ENCODE peak calls at places on chromosomes 12 and 14, in ten cellular contexts. One of them, this sample, is unnamed.

GRCh38 chr14:67736771-67737170 is 35.1 kb downstream of the RDH12 start:
- DNase-seq in AG09319: no peak
- DNase-seq in astrocyte of the spinal cord: no peak
- DNase-seq in fibroblast of pulmonary artery: no peak
- DNase-seq in foreskin fibroblast: no peak
- DNase-seq in pancreas: no peak
- DNase-seq in right atrium auricular region: no peak
- DNase-seq in neural progenitor cell: no peak
- DNase-seq in GM10248: no peak
- DNase-seq in NB4: no peak
- DNase-seq in this sample: no peak

GRCh38 chr12:12705833-12706520 is 10.0 kb upstream of the GPR19 start:
- DNase-seq in neural progenitor cell: no peak
- DNase-seq in fibroblast of pulmonary artery: no peak
- DNase-seq in right atrium auricular region: no peak
- DNase-seq in AG09319: no peak
- DNase-seq in foreskin fibroblast: no peak
- DNase-seq in astrocyte of the spinal cord: no peak
- DNase-seq in pancreas: peak; percentile 43
- DNase-seq in NB4: no peak
- DNase-seq in GM10248: no peak
- DNase-seq in this sample: no peak

GRCh38 chr14:102407258-102407657 is 44.5 kb downstream of the TECPR2 start:
- DNase-seq in neural progenitor cell: no peak
- DNase-seq in right atrium auricular region: no peak
- DNase-seq in fibroblast of pulmonary artery: no peak
- DNase-seq in astrocyte of the spinal cord: no peak
- DNase-seq in NB4: no peak
- DNase-seq in foreskin fibroblast: no peak
- DNase-seq in GM10248: no peak
- DNase-seq in pancreas: no peak
- DNase-seq in AG09319: no peak
- DNase-seq in this sample: no peak

GRCh38 chr12:104350211-104350908 is 46.8 kb downstream of the EID3 start:
- DNase-seq in NB4: no peak
- DNase-seq in GM10248: no peak
- DNase-seq in neural progenitor cell: no peak
- DNase-seq in fibroblast of pulmonary artery: no peak
- DNase-seq in pancreas: no peak
- DNase-seq in foreskin fibroblast: no peak
- DNase-seq in right atrium auricular region: peak; percentile 28
- DNase-seq in AG09319: no peak
- DNase-seq in astrocyte of the spinal cord: no peak
- DNase-seq in this sample: no peak

GRCh38 chr12:47882796-47883546 is 21.8 kb downstream of the VDR start:
- DNase-seq in astrocyte of the spinal cord: no peak
- DNase-seq in NB4: no peak
- DNase-seq in AG09319: no peak
- DNase-seq in pancreas: peak; percentile 17
- DNase-seq in GM10248: peak; percentile 75
- DNase-seq in foreskin fibroblast: no peak
- DNase-seq in right atrium auricular region: no peak
- DNase-seq in neural progenitor cell: no peak
- DNase-seq in fibroblast of pulmonary artery: no peak
- DNase-seq in this sample: peak; percentile 75

GRCh38 chr12:113261847-113262470 is 40.7 kb downstream of the TPCN1 start:
- DNase-seq in pancreas: no peak
- DNase-seq in GM10248: no peak
- DNase-seq in AG09319: no peak
- DNase-seq in astrocyte of the spinal cord: no peak
- DNase-seq in NB4: peak; percentile 91
- DNase-seq in neural progenitor cell: no peak
- DNase-seq in foreskin fibroblast: peak; percentile 50
- DNase-seq in right atrium auricular region: no peak
- DNase-seq in fibroblast of pulmonary artery: peak; percentile 16
- DNase-seq in this sample: no peak

GRCh38 chr12:24408305-24408704 is 458.8 kb upstream of the SOX5 start:
- DNase-seq in fibroblast of pulmonary artery: no peak
- DNase-seq in GM10248: no peak
- DNase-seq in NB4: no peak
- DNase-seq in foreskin fibroblast: no peak
- DNase-seq in AG09319: no peak
- DNase-seq in pancreas: no peak
- DNase-seq in right atrium auricular region: no peak
- DNase-seq in neural progenitor cell: no peak
- DNase-seq in astrocyte of the spinal cord: no peak
- DNase-seq in this sample: no peak

GRCh38 chr12:99658950-99659349 is 11.4 kb downstream of the GARIN6 start:
- DNase-seq in right atrium auricular region: no peak
- DNase-seq in neural progenitor cell: no peak
- DNase-seq in fibroblast of pulmonary artery: peak; percentile 3
- DNase-seq in astrocyte of the spinal cord: peak; percentile 29
- DNase-seq in foreskin fibroblast: no peak
- DNase-seq in NB4: peak; percentile 19
- DNase-seq in GM10248: no peak
- DNase-seq in pancreas: no peak
- DNase-seq in AG09319: no peak
- DNase-seq in this sample: no peak

GRCh38 chr12:80352476-80352875 is 91.6 kb upstream of the PTPRQ start:
- DNase-seq in GM10248: no peak
- DNase-seq in fibroblast of pulmonary artery: no peak
- DNase-seq in NB4: no peak
- DNase-seq in foreskin fibroblast: no peak
- DNase-seq in pancreas: no peak
- DNase-seq in neural progenitor cell: peak; percentile 18
- DNase-seq in right atrium auricular region: no peak
- DNase-seq in AG09319: no peak
- DNase-seq in astrocyte of the spinal cord: peak; percentile 14
- DNase-seq in this sample: no peak

GRCh38 chr12:2796187-2796663 is 1.5 kb downstream of the FKBP4 start:
- DNase-seq in astrocyte of the spinal cord: no peak
- DNase-seq in foreskin fibroblast: no peak
- DNase-seq in right atrium auricular region: no peak
- DNase-seq in NB4: no peak
- DNase-seq in GM10248: no peak
- DNase-seq in AG09319: no peak
- DNase-seq in pancreas: no peak
- DNase-seq in neural progenitor cell: peak; percentile 18
- DNase-seq in fibroblast of pulmonary artery: no peak
- DNase-seq in this sample: no peak

GRCh38 chr12:2797721-2798418 is 3.1 kb downstream of the FKBP4 start:
- DNase-seq in astrocyte of the spinal cord: no peak
- DNase-seq in neural progenitor cell: no peak
- DNase-seq in GM10248: no peak
- DNase-seq in right atrium auricular region: no peak
- DNase-seq in pancreas: peak; percentile 74
- DNase-seq in foreskin fibroblast: no peak
- DNase-seq in fibroblast of pulmonary artery: peak; percentile 53
- DNase-seq in AG09319: no peak
- DNase-seq in NB4: no peak
- DNase-seq in this sample: no peak

GRCh38 chr12:2803635-2804380 is 8.7 kb upstream of the ITFG2 start:
- DNase-seq in NB4: no peak
- DNase-seq in fibroblast of pulmonary artery: no peak
- DNase-seq in foreskin fibroblast: no peak
- DNase-seq in GM10248: peak; percentile 39
- DNase-seq in AG09319: no peak
- DNase-seq in right atrium auricular region: no peak
- DNase-seq in astrocyte of the spinal cord: no peak
- DNase-seq in neural progenitor cell: no peak
- DNase-seq in pancreas: no peak
- DNase-seq in this sample: peak; percentile 54

GRCh38 chr12:2801044-2801783 is 6.4 kb downstream of the FKBP4 start:
- DNase-seq in GM10248: no peak
- DNase-seq in foreskin fibroblast: no peak
- DNase-seq in neural progenitor cell: no peak
- DNase-seq in fibroblast of pulmonary artery: no peak
- DNase-seq in right atrium auricular region: no peak
- DNase-seq in astrocyte of the spinal cord: no peak
- DNase-seq in NB4: no peak
- DNase-seq in pancreas: no peak
- DNase-seq in AG09319: no peak
- DNase-seq in this sample: no peak

DNA sequence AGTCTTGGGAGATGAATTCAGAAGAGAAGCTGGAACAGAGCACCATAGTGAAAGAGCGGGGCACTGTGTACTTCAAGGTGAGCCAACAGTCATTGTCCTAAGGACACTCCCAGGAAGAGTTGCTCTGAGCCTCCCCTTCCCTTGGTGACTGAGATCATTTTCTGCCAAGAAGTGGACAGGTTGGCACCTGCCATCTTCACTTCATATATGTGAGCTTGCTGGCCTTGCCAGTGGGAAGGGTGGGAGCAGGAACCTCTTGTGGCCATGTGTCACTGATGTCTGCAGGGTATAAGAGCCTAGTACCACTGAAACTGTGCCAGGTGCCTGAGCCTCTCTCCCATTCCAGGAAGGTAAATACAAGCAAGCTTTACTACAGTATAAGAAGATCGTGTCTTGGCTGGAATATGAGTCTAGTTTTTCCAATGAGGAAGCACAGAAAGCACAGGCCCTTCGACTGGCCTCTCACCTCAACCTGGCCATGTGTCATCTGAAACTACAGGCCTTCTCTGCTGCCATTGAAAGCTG is 5.3 kb downstream of the FKBP4 start:
- DNase-seq in pancreas: no peak
- DNase-seq in neural progenitor cell: no peak
- DNase-seq in GM10248: no peak
- DNase-seq in NB4: no peak
- DNase-seq in foreskin fibroblast: no peak
- DNase-seq in astrocyte of the spinal cord: no peak
- DNase-seq in fibroblast of pulmonary artery: no peak
- DNase-seq in AG09319: no peak
- DNase-seq in right atrium auricular region: no peak
- DNase-seq in this sample: no peak
- TF ChIP-seq CTCF in pancreas: no peak
- TF ChIP-seq CTCF in neural progenitor cell: no peak
- TF ChIP-seq CTCF in GM10248: no peak
- TF ChIP-seq CTCF in NB4: no peak
- TF ChIP-seq CTCF in foreskin fibroblast: no peak
- TF ChIP-seq CTCF in astrocyte of the spinal cord: no peak
- TF ChIP-seq CTCF in fibroblast of pulmonary artery: no peak
- TF ChIP-seq CTCF in AG09319: no peak
- TF ChIP-seq CTCF in right atrium auricular region: no peak
- TF ChIP-seq CTCF in this sample: no peak

GRCh38 chr12:44976246-44976645 is 74.7 kb downstream of the DBX2 start:
- DNase-seq in astrocyte of the spinal cord: no peak
- DNase-seq in pancreas: no peak
- DNase-seq in fibroblast of pulmonary artery: no peak
- DNase-seq in foreskin fibroblast: peak; percentile 3
- DNase-seq in right atrium auricular region: no peak
- DNase-seq in AG09319: no peak
- DNase-seq in GM10248: no peak
- DNase-seq in NB4: no peak
- DNase-seq in neural progenitor cell: no peak
- DNase-seq in this sample: no peak

GRCh38 chr12:44968960-44969359 is 81.9 kb downstream of the DBX2 start:
- DNase-seq in fibroblast of pulmonary artery: no peak
- DNase-seq in neural progenitor cell: no peak
- DNase-seq in foreskin fibroblast: no peak
- DNase-seq in astrocyte of the spinal cord: no peak
- DNase-seq in GM10248: no peak
- DNase-seq in pancreas: no peak
- DNase-seq in NB4: no peak
- DNase-seq in right atrium auricular region: no peak
- DNase-seq in AG09319: no peak
- DNase-seq in this sample: no peak

DNA sequence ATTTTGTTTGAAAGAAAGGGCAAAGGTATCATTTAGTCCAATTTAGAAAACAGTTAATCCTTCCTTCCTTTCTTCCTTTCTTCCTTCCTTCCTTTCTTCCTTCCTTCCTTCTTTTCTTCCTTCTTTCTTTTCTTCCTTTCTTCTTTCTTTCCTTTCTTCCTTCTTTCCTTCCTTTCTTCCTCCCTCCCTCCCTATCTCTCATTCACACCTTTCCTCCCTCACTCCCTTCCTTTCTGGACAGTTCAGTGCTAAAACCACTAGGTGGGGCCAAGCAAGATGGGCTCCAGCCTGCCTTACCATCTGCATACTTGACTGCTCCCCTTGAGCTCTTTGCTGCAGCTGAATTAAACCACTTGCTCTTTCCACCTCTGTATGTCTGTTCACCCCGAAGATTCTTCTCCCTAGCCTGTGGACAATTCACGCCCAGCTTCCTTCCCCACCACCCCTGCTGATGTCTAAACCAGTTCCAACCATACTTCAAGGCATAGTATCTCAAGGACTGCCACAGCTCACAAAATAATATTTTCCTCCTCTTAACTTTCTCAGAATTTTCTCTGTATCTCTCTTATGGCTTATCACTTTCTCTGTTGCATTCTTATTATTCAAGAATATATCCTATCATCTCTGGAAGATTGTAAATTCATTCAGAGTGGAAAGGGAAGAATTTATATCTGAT is 78.0 kb downstream of the DBX2 start:
- DNase-seq in NB4: peak; percentile 34
- DNase-seq in neural progenitor cell: peak; percentile 70
- DNase-seq in astrocyte of the spinal cord: no peak
- DNase-seq in pancreas: no peak
- DNase-seq in fibroblast of pulmonary artery: peak; percentile 9
- DNase-seq in AG09319: no peak
- DNase-seq in right atrium auricular region: no peak
- DNase-seq in foreskin fibroblast: peak; percentile 3
- DNase-seq in GM10248: peak; percentile 17
- DNase-seq in this sample: peak; percentile 32
- TF ChIP-seq CTCF in NB4: peak; percentile 74
- TF ChIP-seq CTCF in neural progenitor cell: peak; percentile 78
- TF ChIP-seq CTCF in astrocyte of the spinal cord: peak; percentile 63
- TF ChIP-seq CTCF in pancreas: no peak
- TF ChIP-seq CTCF in fibroblast of pulmonary artery: peak; percentile 49
- TF ChIP-seq CTCF in AG09319: peak; percentile 29
- TF ChIP-seq CTCF in right atrium auricular region: peak; percentile 19
- TF ChIP-seq CTCF in foreskin fibroblast: peak; percentile 54
- TF ChIP-seq CTCF in GM10248: peak; percentile 54
- TF ChIP-seq CTCF in this sample: peak; percentile 41

DNA sequence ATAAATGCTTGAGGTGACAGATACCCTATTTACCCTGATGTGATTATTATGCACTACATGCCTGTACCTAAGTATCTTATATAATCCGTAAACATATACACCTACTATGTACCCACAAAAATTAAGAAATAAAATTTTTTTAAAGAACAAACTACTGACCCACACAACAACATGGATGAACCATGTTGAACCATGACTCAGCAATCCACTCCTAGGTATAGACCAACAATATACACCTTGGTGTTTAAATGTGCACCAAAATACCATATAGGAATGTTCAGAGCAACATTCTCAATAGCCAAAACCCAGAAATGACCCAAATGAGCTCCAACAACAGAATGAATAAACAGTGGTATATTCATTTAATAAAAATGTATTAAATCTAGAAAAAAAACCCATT is 245.1 kb downstream of the GXYLT1 start:
- DNase-seq in neural progenitor cell: no peak
- DNase-seq in fibroblast of pulmonary artery: no peak
- DNase-seq in pancreas: no peak
- DNase-seq in right atrium auricular region: no peak
- DNase-seq in NB4: no peak
- DNase-seq in astrocyte of the spinal cord: no peak
- DNase-seq in foreskin fibroblast: no peak
- DNase-seq in GM10248: no peak
- DNase-seq in AG09319: no peak
- DNase-seq in this sample: no peak
- TF ChIP-seq CTCF in neural progenitor cell: no peak
- TF ChIP-seq CTCF in fibroblast of pulmonary artery: no peak
- TF ChIP-seq CTCF in pancreas: no peak
- TF ChIP-seq CTCF in right atrium auricular region: no peak
- TF ChIP-seq CTCF in NB4: no peak
- TF ChIP-seq CTCF in astrocyte of the spinal cord: no peak
- TF ChIP-seq CTCF in foreskin fibroblast: no peak
- TF ChIP-seq CTCF in GM10248: no peak
- TF ChIP-seq CTCF in AG09319: no peak
- TF ChIP-seq CTCF in this sample: no peak

GRCh38 chr12:7716391-7716790 is 5.2 kb downstream of the DPPA3 start:
- DNase-seq in foreskin fibroblast: no peak
- DNase-seq in GM10248: no peak
- DNase-seq in astrocyte of the spinal cord: no peak
- DNase-seq in pancreas: no peak
- DNase-seq in neural progenitor cell: peak; percentile 63
- DNase-seq in NB4: peak; percentile 47
- DNase-seq in AG09319: no peak
- DNase-seq in right atrium auricular region: no peak
- DNase-seq in fibroblast of pulmonary artery: no peak
- DNase-seq in this sample: no peak
- TF ChIP-seq CTCF in foreskin fibroblast: no peak
- TF ChIP-seq CTCF in GM10248: no peak
- TF ChIP-seq CTCF in astrocyte of the spinal cord: no peak
- TF ChIP-seq CTCF in pancreas: no peak
- TF ChIP-seq CTCF in neural progenitor cell: peak; percentile 59
- TF ChIP-seq CTCF in NB4: no peak
- TF ChIP-seq CTCF in AG09319: no peak
- TF ChIP-seq CTCF in right atrium auricular region: no peak
- TF ChIP-seq CTCF in fibroblast of pulmonary artery: no peak
- TF ChIP-seq CTCF in this sample: no peak